ENCODE peak calls at places on chromosomes 3 and 15, in four cellular contexts. One of them, this sample, is unnamed.

GRCh38 chr3:55468251-55468650 is 18.9 kb downstream of the WNT5A start:
- DNase-seq in HCT116: no peak
- DNase-seq in HepG2: no peak
- DNase-seq in K562: no peak
- DNase-seq in this sample: no peak

GRCh38 chr15:68829068-68829467 is 8.4 kb upstream of the ANP32A start:
- DNase-seq in HCT116: no peak
- DNase-seq in HepG2: peak; percentile 27
- DNase-seq in K562: no peak
- DNase-seq in this sample: no peak

GRCh38 chr3:17535173-17535730 is 207.2 kb downstream of the TBC1D5 start:
- DNase-seq in HCT116: no peak
- DNase-seq in HepG2: no peak
- DNase-seq in K562: no peak
- DNase-seq in this sample: no peak

GRCh38 chr3:111858641-111859040 is 424 bp upstream of the PHLDB2 start:
- DNase-seq in HCT116: no peak
- DNase-seq in HepG2: no peak
- DNase-seq in K562: no peak
- DNase-seq in this sample: no peak

GRCh38 chr3:110932515-110933095 is 139.0 kb upstream of the NECTIN3 start:
- DNase-seq in HCT116: no peak
- DNase-seq in HepG2: no peak
- DNase-seq in K562: no peak
- DNase-seq in this sample: no peak

GRCh38 chr3:59446775-59447465 is 397.1 kb upstream of the CFAP20DC start:
- DNase-seq in HCT116: no peak
- DNase-seq in HepG2: no peak
- DNase-seq in K562: no peak
- DNase-seq in this sample: no peak

GRCh38 chr3:16728762-16729745 is 123.8 kb upstream of the DAZL start:
- DNase-seq in HCT116: no peak
- DNase-seq in HepG2: no peak
- DNase-seq in K562: no peak
- DNase-seq in this sample: no peak

GRCh38 chr15:68830141-68830540 is 9.4 kb upstream of the ANP32A start:
- DNase-seq in HCT116: no peak
- DNase-seq in HepG2: no peak
- DNase-seq in K562: no peak
- DNase-seq in this sample: no peak

GRCh38 chr3:11568503-11569155 is 75.1 kb downstream of the VGLL4 start:
- DNase-seq in HCT116: peak; percentile 59
- DNase-seq in HepG2: no peak
- DNase-seq in K562: no peak
- DNase-seq in this sample: no peak

GRCh38 chr15:51224428-51224827 is 114.0 kb downstream of the CYP19A1 start:
- DNase-seq in HCT116: no peak
- DNase-seq in HepG2: no peak
- DNase-seq in K562: no peak
- DNase-seq in this sample: no peak

GRCh38 chr3:10292505-10293419 is at the start of gene GHRL:
- DNase-seq in HCT116: no peak
- DNase-seq in HepG2: peak; percentile 79
- DNase-seq in K562: peak; percentile 51
- DNase-seq in this sample: no peak

GRCh38 chr3:192841428-192841827 is 76.2 kb downstream of the MB21D2 start:
- DNase-seq in HCT116: no peak
- DNase-seq in HepG2: no peak
- DNase-seq in K562: no peak
- DNase-seq in this sample: no peak

GRCh38 chr15:73985101-73985873 is 6.8 kb downstream of the STOML1 start:
- DNase-seq in HCT116: no peak
- DNase-seq in HepG2: no peak
- DNase-seq in K562: no peak
- DNase-seq in this sample: no peak

GRCh38 chr15:58551764-58552504 is 120.1 kb downstream of the LIPC start:
- DNase-seq in HCT116: no peak
- DNase-seq in HepG2: peak; percentile 94
- DNase-seq in K562: no peak
- DNase-seq in this sample: no peak

GRCh38 chr3:134197681-134198261 is 52.9 kb downstream of the RYK start:
- DNase-seq in HCT116: peak; percentile 39
- DNase-seq in HepG2: peak; percentile 48
- DNase-seq in K562: peak; percentile 42
- DNase-seq in this sample: peak; percentile 67

GRCh38 chr15:99911824-99912223 is 178.6 kb upstream of the LYSMD4 start:
- DNase-seq in HCT116: no peak
- DNase-seq in HepG2: no peak
- DNase-seq in K562: no peak
- DNase-seq in this sample: no peak

GRCh38 chr3:174776636-174777035 is 82.5 kb upstream of the NAALADL2 start:
- DNase-seq in HCT116: no peak
- DNase-seq in HepG2: no peak
- DNase-seq in K562: no peak
- DNase-seq in this sample: no peak

GRCh38 chr3:32780735-32781210 is 37.0 kb upstream of the TRIM71 start:
- DNase-seq in HCT116: peak; percentile 23
- DNase-seq in HepG2: peak; percentile 85
- DNase-seq in K562: peak; percentile 87
- DNase-seq in this sample: no peak

GRCh38 chr15:38530113-38530512 is 34.5 kb downstream of the RASGRP1 start:
- DNase-seq in HCT116: no peak
- DNase-seq in HepG2: no peak
- DNase-seq in K562: no peak
- DNase-seq in this sample: no peak

GRCh38 chr15:81002254-81003022 is 1.7 kb downstream of the TLNRD1 start:
- DNase-seq in HCT116: no peak
- DNase-seq in HepG2: no peak
- DNase-seq in K562: no peak
- DNase-seq in this sample: no peak

GRCh38 chr15:89021224-89021623 is 67.0 kb upstream of the ABHD2 start:
- DNase-seq in HCT116: no peak
- DNase-seq in HepG2: no peak
- DNase-seq in K562: no peak
- DNase-seq in this sample: no peak

GRCh38 chr3:150736903-150737832 is 25.8 kb downstream of the SIAH2 start:
- DNase-seq in HCT116: no peak
- DNase-seq in HepG2: peak; percentile 99
- DNase-seq in K562: no peak
- DNase-seq in this sample: no peak

GRCh38 chr3:16740531-16740930 is 135.3 kb upstream of the DAZL start:
- DNase-seq in HCT116: no peak
- DNase-seq in HepG2: no peak
- DNase-seq in K562: no peak
- DNase-seq in this sample: no peak

GRCh38 chr15:60005352-60006202 is 1.5 kb downstream of the FOXB1 start:
- DNase-seq in HCT116: no peak
- DNase-seq in HepG2: no peak
- DNase-seq in K562: no peak
- DNase-seq in this sample: no peak

GRCh38 chr15:75131269-75131643 is 70.4 kb upstream of the C15orf39 start:
- DNase-seq in HCT116: no peak
- DNase-seq in HepG2: no peak
- DNase-seq in K562: no peak
- DNase-seq in this sample: no peak

GRCh38 chr15:93063292-93063671 is 25.7 kb downstream of the RGMA start:
- DNase-seq in HCT116: no peak
- DNase-seq in HepG2: no peak
- DNase-seq in K562: no peak
- DNase-seq in this sample: no peak

GRCh38 chr3:127729556-127730056 is 56.9 kb downstream of the ABTB1 start:
- DNase-seq in HCT116: no peak
- DNase-seq in HepG2: no peak
- DNase-seq in K562: peak; percentile 18
- DNase-seq in this sample: no peak

GRCh38 chr3:144687862-144688261 is 716.2 kb downstream of the DIPK2A start:
- DNase-seq in HCT116: no peak
- DNase-seq in HepG2: peak; percentile 46
- DNase-seq in K562: no peak
- DNase-seq in this sample: no peak

GRCh38 chr3:22485943-22486342 is 717.2 kb upstream of the UBE2E2 start:
- DNase-seq in HCT116: no peak
- DNase-seq in HepG2: no peak
- DNase-seq in K562: no peak
- DNase-seq in this sample: no peak

DNA sequence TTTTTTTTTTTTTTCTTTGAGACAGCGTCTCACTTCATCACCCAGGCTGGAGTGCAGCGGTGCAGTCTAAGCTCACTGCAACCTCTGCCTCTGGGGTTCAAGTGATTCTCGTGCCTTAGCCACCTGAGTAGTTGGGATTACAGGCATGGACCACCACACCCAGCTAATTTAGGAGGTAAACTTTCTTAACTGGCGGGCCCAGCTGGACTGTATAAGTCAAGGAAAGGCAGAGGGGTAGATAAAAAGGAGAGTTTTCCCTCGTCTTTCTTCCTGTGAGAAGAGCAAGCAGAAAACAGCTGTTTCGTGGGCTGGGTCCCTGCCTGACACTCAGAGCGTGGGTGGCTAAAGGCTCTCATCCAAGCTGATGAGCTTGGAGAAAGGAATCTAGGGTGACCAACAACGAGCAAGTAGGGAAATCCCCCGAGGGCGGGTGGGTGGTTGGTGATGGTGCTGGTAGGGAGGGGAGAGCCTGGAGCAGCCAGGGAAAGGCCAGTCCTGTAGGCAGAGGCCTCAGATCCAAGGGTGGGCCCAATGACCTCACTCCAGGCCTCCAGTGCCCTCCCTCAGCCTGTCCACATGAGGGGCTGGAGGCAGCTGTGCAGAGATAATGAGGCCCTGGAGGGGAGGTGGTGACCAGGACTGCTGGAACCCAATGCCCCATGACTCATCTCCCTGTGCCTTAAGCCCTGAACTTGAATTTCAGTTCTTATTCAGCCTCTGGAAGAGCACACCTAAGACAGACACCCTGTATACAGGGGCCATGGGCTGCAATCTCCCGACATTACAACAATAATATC is 43.1 kb upstream of the LIMD1 start:
- DNase-seq in HCT116: peak; percentile 39
- DNase-seq in HepG2: peak; percentile 13
- DNase-seq in K562: peak; percentile 80
- DNase-seq in this sample: no peak
- H3K4me1 ChIP-seq in HCT116: peaks cover 55% of the 10 kb centered on the region
- H3K4me1 ChIP-seq in HepG2: peaks cover 10% of the 10 kb centered on the region
- H3K4me1 ChIP-seq in K562: peaks cover 52% of the 10 kb centered on the region
- H3K4me1 ChIP-seq in this sample: no peaks in the 10 kb centered on the region

GRCh38 chr3:47012342-47013230 is 33.1 kb downstream of the NBEAL2 start:
- DNase-seq in HCT116: no peak
- DNase-seq in HepG2: no peak
- DNase-seq in K562: no peak
- DNase-seq in this sample: no peak
- TF ChIP-seq TCF7L2 in HCT116: no peak
- TF ChIP-seq TCF7L2 in HepG2: no peak
- TF ChIP-seq TCF7L2 in K562: no peak
- TF ChIP-seq TCF7L2 in this sample: no peak

DNA sequence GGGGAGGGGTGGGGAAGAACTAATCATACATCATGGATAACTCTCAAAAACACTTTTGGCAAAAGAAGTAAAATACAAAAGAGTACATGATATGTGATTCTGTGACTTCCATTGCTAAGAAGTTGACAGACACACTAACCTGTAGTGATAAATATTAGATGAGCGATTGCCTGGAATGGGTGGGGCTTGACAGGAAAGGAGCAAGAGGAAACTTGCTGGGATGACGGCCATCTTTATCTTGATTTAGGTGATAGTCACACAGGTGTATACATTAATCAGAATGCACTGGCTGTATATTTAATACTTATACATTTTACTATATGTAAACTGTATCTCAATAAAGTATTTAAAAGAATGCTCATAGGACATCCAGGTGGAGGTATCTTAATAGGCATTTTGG is 13.1 kb downstream of the PARL start:
- DNase-seq in HCT116: no peak
- DNase-seq in HepG2: no peak
- DNase-seq in K562: no peak
- DNase-seq in this sample: no peak
- H3K4me1 ChIP-seq in HCT116: peaks cover 9% of the 10 kb centered on the region
- H3K4me1 ChIP-seq in HepG2: peaks cover 23% of the 10 kb centered on the region
- H3K4me1 ChIP-seq in K562: peaks cover 2% of the 10 kb centered on the region
- H3K4me1 ChIP-seq in this sample: no peaks in the 10 kb centered on the region

GRCh38 chr3:133038089-133038730 is at the start of gene TMEM108:
- DNase-seq in HCT116: no peak
- DNase-seq in HepG2: no peak
- DNase-seq in K562: peak; percentile 95
- DNase-seq in this sample: no peak
- TF ChIP-seq TCF7L2 in HCT116: no peak
- TF ChIP-seq TCF7L2 in HepG2: no peak
- TF ChIP-seq TCF7L2 in K562: no peak
- TF ChIP-seq TCF7L2 in this sample: no peak

DNA sequence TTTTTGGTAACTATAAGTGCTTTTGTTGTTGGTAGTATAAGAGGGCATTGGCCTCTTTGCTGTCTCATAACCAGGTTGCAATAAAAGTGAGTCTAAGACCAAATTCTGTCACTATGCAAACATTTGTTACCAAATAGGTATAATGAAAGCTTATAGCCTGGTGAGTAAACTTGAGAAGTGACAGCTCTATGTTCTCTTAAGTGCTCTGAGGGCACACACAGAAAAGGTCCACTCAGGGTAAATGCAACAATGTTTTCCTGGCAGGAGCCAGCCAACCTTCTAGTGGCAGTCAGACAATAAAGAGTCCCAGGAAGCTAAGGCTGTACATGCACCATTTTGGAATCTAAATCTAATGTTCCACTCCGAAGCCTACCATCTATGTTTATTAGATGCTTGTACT is 262.1 kb upstream of the TGFBR2 start:
- DNase-seq in HCT116: no peak
- DNase-seq in HepG2: peak; percentile 89
- DNase-seq in K562: no peak
- DNase-seq in this sample: no peak
- H3K4me1 ChIP-seq in HCT116: peaks cover 58% of the 10 kb centered on the region
- H3K4me1 ChIP-seq in HepG2: peaks cover 81% of the 10 kb centered on the region
- H3K4me1 ChIP-seq in K562: no peaks in the 10 kb centered on the region
- H3K4me1 ChIP-seq in this sample: peaks cover 21% of the 10 kb centered on the region